ENCODE peak calls at places on chromosome 11, in ten cellular contexts. N is HCT116, C is ovary, P is psoas muscle, L is tibial nerve, M is heart right ventricle, B is sigmoid colon, E is A673, X is pancreas, W is heart left ventricle. Y is an unnamed sample.
A peak's percentile ranks its signal among the peaks of the same experiment; 100 is the strongest.

GRCh38 chr11:19868281-19868821 is 155.7 kb downstream of the NAV2 start:
- DNase-seq in C (no peak), N (no peak), X (no peak), W (no peak), B (peak; percentile 80), P (peak; percentile 73), E (no peak), M (peak; percentile 86), L (peak; percentile 14), Y (peak; percentile 25)

GRCh38 chr11:1335811-1336761 is 26.7 kb upstream of the TOLLIP start:
- DNase-seq in N (no peak), X (peak; percentile 40), W (peak; percentile 80), P (peak; percentile 92), C (peak; percentile 81), L (peak; percentile 86), E (peak; percentile 81), B (peak; percentile 93), M (peak; percentile 49), Y (peak; percentile 50)

GRCh38 chr11:71505001-71505400 is 22.1 kb upstream of the KRTAP5-7 start:
- DNase-seq in W (no peak), L (no peak), X (no peak), N (no peak), M (no peak), B (no peak), E (no peak), P (no peak), C (no peak), Y (no peak)

GRCh38 chr11:86678823-86679222 is 6.4 kb upstream of the ME3 start:
- DNase-seq in N (no peak), B (no peak), P (no peak), L (no peak), W (no peak), M (no peak), E (no peak), X (no peak), C (no peak), Y (no peak)

GRCh38 chr11:19344661-19345518 is 104.1 kb upstream of the E2F8 start:
- DNase-seq in P (peak; percentile 70), C (no peak), W (peak; percentile 68), X (peak; percentile 17), M (peak; percentile 34), N (no peak), L (no peak), E (peak; percentile 18), B (peak; percentile 66), Y (peak; percentile 42)

GRCh38 chr11:126139541-126140091 is 71.8 kb downstream of the RPUSD4 start:
- DNase-seq in L (no peak), X (no peak), C (peak; percentile 74), B (peak; percentile 86), E (peak; percentile 72), P (no peak), W (no peak), M (peak; percentile 35), N (no peak), Y (peak; percentile 53)

GRCh38 chr11:99988105-99988907 is 698.8 kb upstream of the ARHGAP42 start:
- DNase-seq in B (no peak), C (no peak), X (no peak), E (peak; percentile 70), L (peak; percentile 9), M (peak; percentile 8), W (no peak), P (no peak), N (no peak), Y (no peak)

GRCh38 chr11:86119062-86119461 is 50.2 kb upstream of the PICALM start:
- DNase-seq in B (peak; percentile 72), E (no peak), W (no peak), L (no peak), X (no peak), M (peak; percentile 29), N (no peak), C (no peak), P (no peak), Y (no peak)

GRCh38 chr11:68270334-68271022 is 1.3 kb downstream of the C11orf24 start:
- DNase-seq in B (no peak), L (peak; percentile 3), M (no peak), P (no peak), N (no peak), E (no peak), C (no peak), X (no peak), W (no peak), Y (no peak)

GRCh38 chr11:98099371-98099770 is 921.4 kb upstream of the CNTN5 start:
- DNase-seq in N (no peak), C (no peak), P (no peak), M (no peak), X (no peak), L (no peak), B (no peak), E (no peak), W (no peak), Y (no peak)

GRCh38 chr11:120747801-120748484 is 236.4 kb downstream of the GRIK4 start:
- DNase-seq in W (no peak), N (no peak), E (peak; percentile 24), C (no peak), P (no peak), M (no peak), L (no peak), B (no peak), X (no peak), Y (no peak)

GRCh38 chr11:120751550-120751949 is 240.0 kb downstream of the GRIK4 start:
- DNase-seq in X (no peak), N (no peak), P (no peak), W (no peak), M (no peak), B (no peak), L (no peak), E (no peak), C (no peak), Y (no peak)

GRCh38 chr11:120750647-120751419 is 239.3 kb downstream of the GRIK4 start:
- DNase-seq in N (no peak), C (no peak), L (no peak), P (no peak), B (no peak), E (no peak), W (no peak), M (no peak), X (no peak), Y (no peak)

GRCh38 chr11:120748485-120748814 is 236.9 kb downstream of the GRIK4 start:
- DNase-seq in N (no peak), P (no peak), M (no peak), L (no peak), W (no peak), B (no peak), X (no peak), E (no peak), C (no peak), Y (no peak)

GRCh38 chr11:120749389-120749788 is 237.8 kb downstream of the GRIK4 start:
- DNase-seq in X (no peak), W (no peak), E (no peak), L (no peak), N (no peak), B (no peak), P (no peak), M (no peak), C (no peak), Y (no peak)
- H3K27ac ChIP-seq in X (no peak overlapping the region), W (no peak overlapping the region), E (no peak overlapping the region), L (no peak overlapping the region), N (no peak overlapping the region), B (no peak overlapping the region), P (no peak overlapping the region), M (no peak overlapping the region), C (no peak overlapping the region), Y (no peak overlapping the region)

GRCh38 chr11:76880956-76881355 is 20.2 kb downstream of the ACER3 start:
- DNase-seq in N (no peak), B (no peak), E (no peak), X (no peak), M (no peak), W (no peak), C (no peak), L (no peak), P (no peak), Y (no peak)
- H3K27ac ChIP-seq in N (no peak overlapping the region), B (no peak overlapping the region), E (no peak overlapping the region), X (no peak overlapping the region), M (no peak overlapping the region), W (no peak overlapping the region), C (no peak overlapping the region), L (peak overlapping the region; percentile 60), P (no peak overlapping the region), Y (no peak overlapping the region)

GRCh38 chr11:82975882-82976281 is 74.3 kb downstream of the DDIAS start:
- DNase-seq in X (no peak), B (no peak), M (no peak), W (no peak), C (no peak), P (no peak), N (no peak), L (no peak), E (no peak), Y (no peak)
- H3K27ac ChIP-seq in X (no peak overlapping the region), B (no peak overlapping the region), M (no peak overlapping the region), W (no peak overlapping the region), C (no peak overlapping the region), P (no peak overlapping the region), N (no peak overlapping the region), L (no peak overlapping the region), E (no peak overlapping the region), Y (no peak overlapping the region)

GRCh38 chr11:70326843-70327242 is 56.4 kb downstream of the PPFIA1 start:
- DNase-seq in E (no peak), X (no peak), N (no peak), C (no peak), W (no peak), B (no peak), M (no peak), P (no peak), L (no peak), Y (no peak)

GRCh38 chr11:70326365-70326803 is 55.9 kb downstream of the PPFIA1 start:
- DNase-seq in M (peak; percentile 23), C (peak; percentile 64), P (no peak), N (no peak), X (no peak), L (peak; percentile 67), B (peak; percentile 75), W (no peak), E (peak; percentile 66), Y (no peak)

GRCh38 chr11:70323811-70324210 is 53.3 kb downstream of the PPFIA1 start:
- DNase-seq in X (no peak), N (no peak), W (no peak), P (no peak), M (no peak), C (no peak), B (no peak), L (no peak), E (no peak), Y (no peak)

GRCh38 chr11:70322653-70323052 is 52.2 kb downstream of the PPFIA1 start:
- DNase-seq in E (no peak), W (no peak), C (no peak), L (no peak), M (no peak), X (no peak), N (no peak), B (no peak), P (no peak), Y (no peak)

DNA sequence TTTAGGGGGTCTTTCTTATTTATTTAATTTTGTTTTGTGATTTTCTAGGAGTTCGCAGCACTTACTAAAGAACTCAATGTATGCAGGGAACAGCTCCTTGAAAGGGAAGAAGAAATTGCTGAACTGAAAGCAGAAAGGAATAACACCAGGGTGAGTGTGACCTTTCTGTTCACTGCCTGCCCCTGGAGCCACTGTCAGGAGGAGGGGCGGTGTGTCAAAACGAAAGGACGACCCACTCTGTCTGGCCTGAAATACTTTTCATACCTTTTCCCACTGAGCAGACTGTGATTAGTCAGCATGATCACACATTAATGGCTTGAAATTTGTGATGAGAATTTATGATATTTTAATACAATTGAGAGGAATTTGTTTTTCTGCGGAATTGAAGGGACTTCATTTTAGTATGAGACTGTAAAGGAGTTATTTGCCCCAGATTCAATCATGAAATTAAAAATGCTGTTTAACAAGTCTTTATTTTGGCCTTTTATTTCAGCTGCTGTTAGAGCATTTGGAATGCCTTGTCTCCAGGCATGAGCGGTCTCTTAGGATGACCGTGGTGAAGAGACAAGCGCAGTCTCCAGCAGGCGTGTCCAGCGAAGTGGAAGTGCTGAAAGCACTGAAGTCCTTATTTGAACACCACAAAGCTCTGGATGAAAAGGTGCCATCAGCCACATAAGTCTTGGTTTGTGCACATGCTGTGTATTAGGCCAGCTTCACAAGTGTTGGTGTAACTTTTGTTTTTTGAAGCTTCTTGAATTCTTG is 54.0 kb downstream of the PPFIA1 start:
- DNase-seq in N (no peak), L (no peak), W (no peak), P (no peak), C (no peak), E (no peak), M (no peak), X (no peak), B (no peak), Y (no peak)
- H3K27ac ChIP-seq in N (no peak overlapping the region), L (peak overlapping the region; percentile 16), W (no peak overlapping the region), P (no peak overlapping the region), C (no peak overlapping the region), E (peak overlapping the region; percentile 47), M (no peak overlapping the region), X (no peak overlapping the region), B (peak overlapping the region; percentile 33), Y (peak overlapping the region; percentile 16)

Y was measured in left ventricle myocardium inferior.